ENCODE peak calls at places on chromosomes 16 and 17, in five cellular contexts. Y is uterus, G is pancreas, W is psoas muscle, K is Panc1. L is an unnamed sample.

GRCh38 chr16:17457513-17457912 is 13.2 kb downstream of the XYLT1 start:
- DNase-seq in Y (no peak), G (no peak), W (no peak), K (no peak), L (no peak)

GRCh38 chr17:63555475-63556156 is 5.3 kb downstream of the DCAF7 start:
- DNase-seq in Y (no peak), G (no peak), W (no peak), K (no peak), L (no peak)

GRCh38 chr16:28292731-28293588 is 635 bp downstream of the SBK1 start:
- DNase-seq in Y (no peak), G (peak), W (no peak), K (no peak), L (no peak)

GRCh38 chr17:35257080-35257701 is 14.3 kb downstream of the SLFN5 start:
- DNase-seq in Y (peak), G (peak), W (no peak), K (no peak), L (no peak)

GRCh38 chr17:81378941-81379511 is 16.2 kb upstream of the BAHCC1 start:
- DNase-seq in Y (no peak), G (no peak), W (no peak), K (no peak), L (no peak)

GRCh38 chr17:75507712-75508111 is 7.6 kb downstream of the CASKIN2 start:
- DNase-seq in Y (no peak), G (no peak), W (no peak), K (no peak), L (no peak)

GRCh38 chr17:17304521-17304985 is 1.4 kb downstream of the NT5M start:
- DNase-seq in Y (no peak), G (no peak), W (no peak), K (no peak), L (no peak)

GRCh38 chr17:56761387-56761786 is 72.3 kb downstream of the C17orf67 start:
- DNase-seq in Y (no peak), G (no peak), W (no peak), K (no peak), L (no peak)

GRCh38 chr17:20066253-20066652 is 57.1 kb downstream of the SPECC1 start:
- DNase-seq in Y (peak), G (peak), W (peak), K (peak), L (peak)

GRCh38 chr16:66569827-66570405 is 3.7 kb downstream of the CMTM1 start:
- DNase-seq in Y (no peak), G (no peak), W (no peak), K (no peak), L (no peak)

GRCh38 chr17:998111-998510 is 1.2 kb downstream of the TIMM22 start:
- DNase-seq in Y (no peak), G (no peak), W (no peak), K (no peak), L (no peak)

GRCh38 chr17:1001640-1002411 is 4.9 kb downstream of the TIMM22 start:
- DNase-seq in Y (no peak), G (no peak), W (no peak), K (no peak), L (peak)

GRCh38 chr17:1002412-1002753 is 5.5 kb downstream of the TIMM22 start:
- DNase-seq in Y (no peak), G (no peak), W (no peak), K (no peak), L (no peak)

GRCh38 chr17:1002771-1003555 is 6.0 kb downstream of the TIMM22 start:
- DNase-seq in Y (no peak), G (no peak), W (no peak), K (no peak), L (no peak)

GRCh38 chr17:1000597-1001490 is 3.9 kb downstream of the TIMM22 start:
- DNase-seq in Y (no peak), G (no peak), W (no peak), K (no peak), L (peak)
- H3K4me3 ChIP-seq in Y (no peak), G (no peak), W (peak), K (no peak), L (no peak)

GRCh38 chr17:15341966-15342365 is 569 bp upstream of the TEKT3 start:
- DNase-seq in Y (no peak), G (no peak), W (no peak), K (no peak), L (no peak)
- H3K4me3 ChIP-seq in Y (peak), G (peak), W (peak), K (peak), L (peak)

GRCh38 chr17:7561589-7562207 is at the start of gene SENP3:
- DNase-seq in Y (peak), G (peak), W (peak), K (no peak), L (peak)

GRCh38 chr17:7561028-7561575 is 617 bp upstream of the SENP3 start:
- DNase-seq in Y (peak), G (peak), W (peak), K (peak), L (peak)

GRCh38 chr17:7560172-7561027 is 1.3 kb upstream of the SENP3 start:
- DNase-seq in Y (peak), G (peak), W (peak), K (no peak), L (peak)

GRCh38 chr17:7562208-7562605 is 488 bp downstream of the SENP3 start:
- DNase-seq in Y (no peak), G (no peak), W (no peak), K (no peak), L (no peak)

DNA sequence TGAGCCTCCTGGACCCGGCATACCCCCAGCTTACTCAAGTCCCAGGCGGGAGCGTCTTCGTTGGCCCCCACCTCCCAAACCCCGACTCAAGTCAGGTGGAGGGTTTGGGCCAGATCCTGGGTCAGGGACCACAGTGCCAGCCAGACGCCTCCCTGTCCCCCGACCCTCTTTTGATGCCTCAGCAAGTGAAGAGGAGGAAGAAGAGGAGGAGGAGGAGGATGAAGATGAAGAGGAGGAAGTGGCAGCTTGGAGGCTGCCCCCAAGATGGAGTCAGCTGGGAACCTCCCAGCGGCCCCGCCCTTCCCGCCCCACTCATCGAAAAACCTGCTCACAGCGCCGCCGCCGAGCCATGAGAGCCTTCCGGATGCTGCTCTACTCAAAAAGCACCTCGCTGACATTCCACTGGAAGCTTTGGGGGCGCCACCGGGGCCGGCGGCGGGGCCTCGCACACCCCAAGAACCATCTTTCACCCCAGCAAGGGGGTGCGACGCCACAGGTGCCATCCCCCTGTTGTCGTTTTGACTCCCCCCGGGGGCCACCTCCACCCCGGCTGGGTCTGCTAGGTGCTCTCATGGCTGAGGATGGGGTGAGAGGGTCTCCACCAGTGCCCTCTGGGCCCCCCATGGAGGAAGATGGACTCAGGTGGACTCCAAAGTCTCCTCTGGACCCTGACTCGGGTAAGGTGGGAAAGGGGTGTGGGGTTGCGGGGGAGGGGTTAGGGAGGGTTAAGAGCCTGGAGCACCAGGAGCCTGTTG is 1.6 kb downstream of the SENP3 start:
- DNase-seq in Y (no peak), G (no peak), W (no peak), K (no peak), L (no peak)
- H3K4me3 ChIP-seq in Y (peak), G (no peak), W (peak), K (peak), L (peak)

DNA sequence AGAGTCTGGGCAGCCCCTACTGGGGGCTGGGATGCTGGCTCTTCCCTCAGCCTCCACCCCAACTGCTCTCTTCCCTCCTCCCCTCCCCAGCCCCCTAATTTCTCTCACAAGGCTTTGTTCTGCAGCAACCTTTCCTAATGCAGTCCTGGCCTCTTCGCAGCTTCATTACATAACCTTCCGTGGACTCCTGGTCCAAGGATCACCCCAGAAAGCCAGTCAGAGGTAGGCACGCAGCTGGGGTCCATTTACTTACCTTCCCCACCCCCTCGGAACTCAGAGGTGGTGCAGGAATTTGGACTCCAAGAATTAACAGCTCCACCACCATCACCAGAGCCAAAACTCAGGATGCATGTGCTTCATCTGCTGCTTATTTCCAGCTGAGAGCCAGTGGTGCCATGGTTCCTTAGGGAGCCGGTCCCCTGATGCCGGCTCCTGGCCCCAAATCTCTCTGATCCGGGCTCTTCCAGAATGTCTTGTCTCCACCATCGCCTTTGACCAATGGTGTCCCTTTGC is 40.9 kb downstream of the MAPT start:
- DNase-seq in Y (no peak), G (no peak), W (no peak), K (no peak), L (no peak)
- H3K4me3 ChIP-seq in Y (no peak), G (no peak), W (no peak), K (no peak), L (no peak)

L was measured in tibial artery.